ENCODE peak calls at places on chromosomes 7 and 10, in four cellular contexts. R, V, B and N are unnamed samples.

GRCh38 chr7:112228632-112229031 is 22.1 kb downstream of the ZNF277 start:
- DNase-seq in V (no peak), B (no peak), R (no peak), N (no peak)

GRCh38 chr7:129775695-129776396 is 164.3 kb downstream of the NRF1 start:
- DNase-seq in V (no peak), B (no peak), R (no peak), N (no peak)

GRCh38 chr7:133139350-133139749 is 57.5 kb upstream of the CHCHD3 start:
- DNase-seq in V (no peak), R (no peak), B (no peak), N (no peak)

GRCh38 chr10:114131094-114131493 is 42.9 kb downstream of the CCDC186 start:
- DNase-seq in B (no peak), R (no peak), V (peak), N (no peak)

GRCh38 chr10:112911196-112911595 is 38.9 kb upstream of the TCF7L2 start:
- DNase-seq in R (no peak), B (no peak), V (no peak), N (no peak)

GRCh38 chr7:155299539-155300202 is 2.0 kb downstream of the INSIG1 start:
- DNase-seq in V (no peak), R (no peak), B (no peak), N (no peak)

GRCh38 chr7:107691713-107692112 is 31.1 kb downstream of the SLC26A4 start:
- DNase-seq in R (no peak), V (no peak), B (no peak), N (no peak)

GRCh38 chr10:86306628-86307278 is 59.8 kb downstream of the GRID1 start:
- DNase-seq in V (no peak), R (no peak), B (peak), N (no peak)

GRCh38 chr10:107553470-107553869 is 389.0 kb upstream of the SORCS1 start:
- DNase-seq in V (peak), R (no peak), B (no peak), N (no peak)

GRCh38 chr10:100986952-100987684 is at the start of the genes MRPL43 and TWNK:
- DNase-seq in R (peak), V (no peak), B (peak), N (peak)

GRCh38 chr7:151687523-151688235 is 168.0 kb upstream of the RHEB start:
- DNase-seq in B (peak), R (no peak), V (no peak), N (no peak)

GRCh38 chr10:133520193-133520738 is 6.9 kb upstream of the CYP2E1 start:
- DNase-seq in R (peak), B (peak), V (peak), N (peak)
- TF ChIP-seq POLR2AphosphoS5 in R (peak), B (no peak), V (no peak), N (no peak)

GRCh38 chr7:77335581-77335980 is 80.6 kb downstream of the GSAP start:
- DNase-seq in R (no peak), B (no peak), V (no peak), N (no peak)
- TF ChIP-seq SPI1 in R (no peak), B (no peak), V (no peak), N (no peak)

GRCh38 chr7:94698275-94698674 is 42.3 kb upstream of the SGCE start:
- DNase-seq in R (no peak), V (no peak), B (no peak), N (no peak)

GRCh38 chr7:94697671-94697994 is 41.7 kb upstream of the SGCE start:
- DNase-seq in B (no peak), V (no peak), R (no peak), N (no peak)

GRCh38 chr7:94700926-94701554 is 45.1 kb upstream of the SGCE start:
- DNase-seq in V (no peak), R (no peak), B (no peak), N (no peak)

GRCh38 chr7:94701555-94701973 is 45.6 kb upstream of the SGCE start:
- DNase-seq in B (no peak), V (no peak), R (no peak), N (no peak)

GRCh38 chr7:94696981-94697670 is 41.2 kb upstream of the SGCE start:
- DNase-seq in V (no peak), R (no peak), B (no peak), N (no peak)
- TF ChIP-seq POLR2AphosphoS5 in V (no peak), R (no peak), B (no peak), N (no peak)

GRCh38 chr7:375491-375821 is 85.5 kb downstream of the FOXL3 start:
- DNase-seq in B (no peak), R (no peak), V (no peak), N (no peak)
- TF ChIP-seq SPI1 in B (no peak), R (no peak), V (no peak), N (no peak)

GRCh38 chr10:44976352-44977198 is 2.0 kb downstream of the DEPP1 start:
- DNase-seq in R (no peak), B (no peak), V (no peak), N (no peak)
- TF ChIP-seq POLR2AphosphoS5 in R (no peak), B (no peak), V (no peak), N (no peak)

GRCh38 chr7:22588396-22588795 is 88.4 kb upstream of the STEAP1B start:
- DNase-seq in V (no peak), R (no peak), B (no peak), N (no peak)
- TF ChIP-seq SPI1 in V (no peak), R (no peak), B (no peak), N (no peak)

GRCh38 chr7:46589282-46589681 is 668.2 kb upstream of the IGFBP3 start:
- DNase-seq in R (no peak), V (no peak), B (no peak), N (no peak)
- TF ChIP-seq POLR2AphosphoS5 in R (no peak), V (no peak), B (no peak), N (no peak)

GRCh38 chr10:78520737-78521430 is 487.2 kb downstream of the RPS24 start:
- DNase-seq in R (no peak), B (no peak), V (no peak), N (no peak)
- TF ChIP-seq SPI1 in R (no peak), B (peak), V (no peak), N (no peak)

GRCh38 chr10:31871266-31871887 is 57.3 kb downstream of the ARHGAP12 start:
- DNase-seq in B (no peak), R (no peak), V (no peak), N (no peak)
- TF ChIP-seq POLR2AphosphoS5 in B (no peak), R (no peak), V (no peak), N (no peak)